ENCODE peak calls at places on chromosomes 3 and 15, in eight cellular contexts. C is HFFc6; M is GM23248; W is activated T-helper 1 cell treated with Interleukin-2 at 50 U/mL for 16 hours; I is COLO829; R is activated effector memory CD4-positive, alpha-beta T cell treated with Interleukin-2 at 50 U/mL for 16 hours; U is fibroblast of pulmonary artery; S is skeletal muscle cell. F is an unnamed sample.

GRCh38 chr3:55183259-55183658 is 255.4 kb upstream of the LRTM1 start:
- DNase-seq in C (no peak), M (no peak), W (no peak), I (no peak), R (no peak), U (no peak), S (no peak), F (no peak)

GRCh38 chr15:74892931-74893330 is 3.1 kb downstream of the MPI start:
- DNase-seq in C (no peak), M (no peak), W (no peak), I (no peak), R (no peak), U (no peak), S (no peak), F (no peak)

GRCh38 chr3:14852721-14853120 is 34.0 kb downstream of the FGD5 start:
- DNase-seq in C (no peak), M (no peak), W (no peak), I (no peak), R (no peak), U (no peak), S (no peak), F (no peak)

GRCh38 chr15:73258271-73259108 is 110.3 kb downstream of the HCN4 start:
- DNase-seq in C (no peak), M (no peak), W (no peak), I (no peak), R (no peak), U (no peak), S (no peak), F (no peak)

GRCh38 chr3:30600572-30600971 is 5.8 kb upstream of the TGFBR2 start:
- DNase-seq in C (no peak), M (no peak), W (no peak), I (no peak), R (no peak), U (no peak), S (no peak), F (no peak)

GRCh38 chr15:77096131-77096530 is 25.2 kb upstream of the TSPAN3 start:
- DNase-seq in C (no peak), M (no peak), W (no peak), I (no peak), R (no peak), U (no peak), S (no peak), F (no peak)

GRCh38 chr15:81914734-81915234 is 131.0 kb downstream of the MEX3B start:
- DNase-seq in C (no peak), M (no peak), W (no peak), I (no peak), R (no peak), U (no peak), S (peak; percentile 57), F (no peak)

GRCh38 chr3:71641669-71642068 is 58.1 kb upstream of the FOXP1 start:
- DNase-seq in C (peak; percentile 9), M (peak; percentile 5), W (no peak), I (no peak), R (no peak), U (no peak), S (no peak), F (no peak)

GRCh38 chr3:24100694-24101402 is 155.8 kb downstream of the NR1D2 start:
- DNase-seq in C (no peak), M (no peak), W (no peak), I (no peak), R (no peak), U (peak; percentile 28), S (no peak), F (no peak)

GRCh38 chr3:62149962-62150361 is 223.4 kb downstream of the FEZF2 start:
- DNase-seq in C (peak; percentile 64), M (peak; percentile 74), W (no peak), I (no peak), R (no peak), U (peak; percentile 48), S (peak; percentile 63), F (no peak)

GRCh38 chr3:98557324-98558010 is 25.7 kb downstream of the GPR15 start:
- DNase-seq in C (no peak), M (peak; percentile 9), W (no peak), I (no peak), R (no peak), U (no peak), S (no peak), F (no peak)

GRCh38 chr3:188472331-188472730 is 318.4 kb downstream of the LPP start:
- DNase-seq in C (no peak), M (peak; percentile 35), W (no peak), I (no peak), R (no peak), U (no peak), S (peak; percentile 14), F (no peak)

F was measured in foreskin melanocyte.